ENCODE peak calls at places on chromosomes 16 and 17, in seven cellular contexts. V is mesenteric fat pad; C is omental fat pad; B is putamen; N is EL; J is activated CD4-positive, alpha-beta T cell treated with anti-CD3 and anti-CD28 coated beads, Interleukin-2, amount 50 U/mL, for 48 hours; P is NCI-H2029 treated with DMSO at 0.1 percent for 48 hours. I is an unnamed sample.

GRCh38 chr17:50931003-50931878 is 65.1 kb upstream of the TOB1 start:
- DNase-seq in N (peak; percentile 82), B (peak; percentile 94), P (no peak), C (no peak), V (no peak), J (peak; percentile 56), I (no peak)

GRCh38 chr17:44759096-44759915 is 518 bp downstream of the ADAM11 start:
- DNase-seq in P (no peak), C (no peak), J (no peak), V (peak; percentile 82), B (no peak), N (no peak), I (no peak)

GRCh38 chr17:44267165-44267455 is 825 bp downstream of the SLC4A1 start:
- DNase-seq in B (no peak), C (no peak), J (no peak), P (no peak), N (no peak), V (no peak), I (no peak)

GRCh38 chr16:19073344-19073743 is 5.9 kb downstream of the COQ7 start:
- DNase-seq in B (no peak), N (no peak), C (no peak), J (no peak), P (no peak), V (no peak), I (no peak)

GRCh38 chr17:81708739-81709185 is 3.3 kb upstream of the SLC25A10 start:
- DNase-seq in C (no peak), P (no peak), N (no peak), B (no peak), J (no peak), V (no peak), I (no peak)

GRCh38 chr16:65658339-65659275 is 536.7 kb upstream of the CDH11 start:
- DNase-seq in C (no peak), V (no peak), J (no peak), P (no peak), B (no peak), N (peak; percentile 94), I (no peak)

GRCh38 chr17:50279181-50279526 is 4.9 kb downstream of the TMEM92 start:
- DNase-seq in C (no peak), P (no peak), N (peak; percentile 79), J (no peak), B (no peak), V (no peak), I (no peak)

GRCh38 chr16:74999683-75000480 is 1.1 kb downstream of the ZNRF1 start:
- DNase-seq in V (peak; percentile 91), N (peak; percentile 58), P (no peak), B (peak; percentile 33), C (no peak), J (peak; percentile 71), I (no peak)

GRCh38 chr17:79528592-79529125 is 82.2 kb downstream of the RBFOX3 start:
- DNase-seq in P (no peak), J (no peak), C (no peak), B (no peak), N (no peak), V (no peak), I (no peak)

GRCh38 chr17:50631908-50632571 is 2.6 kb upstream of the ABCC3 start:
- DNase-seq in V (no peak), B (no peak), J (no peak), P (no peak), N (no peak), C (no peak), I (no peak)

GRCh38 chr17:67569873-67570272 is 147.9 kb upstream of the NOL11 start:
- DNase-seq in N (no peak), B (no peak), J (no peak), C (no peak), P (no peak), V (no peak), I (no peak)

GRCh38 chr17:7754656-7755055 is 37.1 kb downstream of the DNAH2 start:
- DNase-seq in V (no peak), B (no peak), N (no peak), J (no peak), P (no peak), C (no peak), I (no peak)

GRCh38 chr17:8155341-8156173 is 3.4 kb upstream of the PER1 start:
- DNase-seq in P (no peak), N (no peak), J (no peak), B (no peak), V (no peak), C (no peak), I (no peak)

GRCh38 chr17:1716076-1716911 is 6.1 kb upstream of the TLCD2 start:
- DNase-seq in B (peak; percentile 100), C (peak; percentile 92), J (peak; percentile 100), N (peak; percentile 100), P (peak; percentile 75), V (peak; percentile 100), I (peak; percentile 73)

GRCh38 chr16:68406458-68407041 is 41.8 kb downstream of the SMPD3 start:
- DNase-seq in J (no peak), N (peak; percentile 73), B (no peak), P (no peak), C (no peak), V (no peak), I (no peak)

GRCh38 chr16:49700222-49700927 is 155.5 kb downstream of the ZNF423 start:
- DNase-seq in J (no peak), N (no peak), P (no peak), C (peak; percentile 26), B (no peak), V (no peak), I (no peak)

GRCh38 chr17:71500761-71501555 is 619.9 kb upstream of the SOX9 start:
- DNase-seq in J (no peak), P (no peak), V (no peak), N (peak; percentile 57), C (no peak), B (no peak), I (no peak)

GRCh38 chr17:60573139-60573975 is 26.6 kb upstream of the PPM1D start:
- DNase-seq in C (no peak), V (no peak), J (no peak), N (peak; percentile 77), P (no peak), B (no peak), I (no peak)

GRCh38 chr16:73025111-73025505 is 22.8 kb downstream of the ZFHX3 start:
- DNase-seq in V (peak; percentile 82), B (no peak), J (no peak), P (no peak), C (no peak), N (no peak), I (no peak)

GRCh38 chr16:14613991-14614390 is 16.1 kb downstream of the PARN start:
- DNase-seq in C (no peak), P (no peak), V (no peak), J (no peak), B (no peak), N (no peak), I (no peak)

GRCh38 chr17:10668771-10669170 is 11.7 kb upstream of the MYH3 start:
- DNase-seq in V (no peak), P (no peak), N (peak; percentile 81), J (no peak), B (no peak), C (no peak), I (no peak)

GRCh38 chr16:60642956-60643355 is 1393.3 kb downstream of the CDH8 start:
- DNase-seq in P (no peak), B (no peak), V (no peak), N (no peak), J (no peak), C (no peak), I (no peak)

GRCh38 chr17:7220593-7221280 is 999 bp downstream of the ACADVL start:
- DNase-seq in P (peak; percentile 2), N (peak; percentile 68), C (no peak), V (no peak), J (peak; percentile 72), B (no peak), I (no peak)

GRCh38 chr16:85654251-85655115 is 34.3 kb downstream of the GINS2 start:
- DNase-seq in N (no peak), C (no peak), P (no peak), J (no peak), B (no peak), V (no peak), I (no peak)

GRCh38 chr16:60329110-60329509 is 1595.0 kb upstream of the GOT2 start:
- DNase-seq in P (no peak), C (no peak), J (no peak), N (no peak), B (no peak), V (no peak), I (no peak)

GRCh38 chr17:75774988-75775668 is 9.5 kb upstream of the UNK start:
- DNase-seq in V (peak; percentile 86), C (no peak), N (no peak), J (no peak), P (no peak), B (no peak), I (no peak)

GRCh38 chr16:17336501-17336900 is 134.3 kb downstream of the XYLT1 start:
- DNase-seq in V (no peak), N (no peak), P (no peak), B (no peak), J (no peak), C (no peak), I (no peak)

GRCh38 chr17:50154604-50155003 is 4.1 kb upstream of the PPP1R9B start:
- DNase-seq in N (no peak), C (no peak), P (no peak), J (no peak), B (no peak), V (no peak), I (no peak)

GRCh38 chr17:676060-676745 is 38.4 kb downstream of the VPS53 start:
- DNase-seq in P (no peak), V (no peak), B (no peak), J (no peak), C (no peak), N (no peak), I (no peak)

GRCh38 chr17:60059082-60059481 is 19.6 kb downstream of the HEATR6 start:
- DNase-seq in B (no peak), P (no peak), C (no peak), N (no peak), V (no peak), J (no peak), I (no peak)

GRCh38 chr16:28842696-28843095 is 3.5 kb downstream of the TUFM start:
- DNase-seq in C (no peak), P (no peak), N (no peak), J (no peak), B (no peak), V (no peak), I (no peak)

GRCh38 chr17:4477286-4477791 is 21.3 kb upstream of the SPNS2 start:
- DNase-seq in N (no peak), J (peak; percentile 36), V (no peak), B (no peak), C (no peak), P (no peak), I (no peak)

GRCh38 chr16:78628526-78628925 is 529.1 kb downstream of the WWOX start:
- DNase-seq in B (no peak), J (no peak), V (no peak), P (no peak), N (no peak), C (no peak), I (no peak)

GRCh38 chr17:951388-952132 is 28.0 kb downstream of the NXN start:
- DNase-seq in B (no peak), C (no peak), V (no peak), P (no peak), N (peak; percentile 98), J (no peak), I (no peak)

GRCh38 chr17:14165672-14166071 is 71.0 kb downstream of the CDRT15 start:
- DNase-seq in V (no peak), P (no peak), C (no peak), J (no peak), B (no peak), N (no peak), I (no peak)